ENCODE peak calls at places on chromosome 2, in seven cellular contexts. N is type B pancreatic cell, O is BJ, S is IMR-90, W is bronchial epithelial cell, H is Caco-2, F is fibroblast of lung. D is an unnamed sample.

GRCh38 chr2:168573128-168573903 is 117.2 kb downstream of the CERS6 start:
- DNase-seq in N (no peak), O (no peak), S (peak; percentile 34), W (peak; percentile 54), H (no peak), F (peak; percentile 61), D (no peak)

GRCh38 chr2:152647417-152648010 is 69.7 kb downstream of the PRPF40A start:
- DNase-seq in N (no peak), O (no peak), S (peak; percentile 49), W (peak; percentile 13), H (no peak), F (peak; percentile 68), D (no peak)

GRCh38 chr2:44902767-44903166 is 38.7 kb upstream of the SIX3 start:
- DNase-seq in N (no peak), O (no peak), S (no peak), W (no peak), H (no peak), F (no peak), D (no peak)

GRCh38 chr2:28250006-28250405 is 142.7 kb upstream of the FOSL2 start:
- DNase-seq in N (no peak), O (peak; percentile 44), S (peak; percentile 91), W (peak; percentile 91), H (peak; percentile 83), F (peak; percentile 73), D (peak; percentile 54)

GRCh38 chr2:43086451-43087221 is 139.8 kb downstream of the ZFP36L2 start:
- DNase-seq in N (no peak), O (peak; percentile 99), S (peak; percentile 100), W (peak; percentile 100), H (no peak), F (peak; percentile 100), D (peak; percentile 95)

GRCh38 chr2:28958689-28959088 is 22.4 kb upstream of the TOGARAM2 start:
- DNase-seq in N (no peak), O (peak; percentile 20), S (peak; percentile 74), W (peak; percentile 63), H (peak; percentile 69), F (peak; percentile 78), D (peak; percentile 45)

GRCh38 chr2:11157731-11158130 is 2.5 kb downstream of the SLC66A3 start:
- DNase-seq in N (no peak), O (no peak), S (no peak), W (no peak), H (no peak), F (no peak), D (no peak)

GRCh38 chr2:219552382-219553167 is 8.7 kb downstream of the TMEM198 start:
- DNase-seq in N (peak; percentile 93), O (no peak), S (peak; percentile 65), W (peak; percentile 58), H (peak; percentile 88), F (peak; percentile 73), D (peak; percentile 35)

DNA sequence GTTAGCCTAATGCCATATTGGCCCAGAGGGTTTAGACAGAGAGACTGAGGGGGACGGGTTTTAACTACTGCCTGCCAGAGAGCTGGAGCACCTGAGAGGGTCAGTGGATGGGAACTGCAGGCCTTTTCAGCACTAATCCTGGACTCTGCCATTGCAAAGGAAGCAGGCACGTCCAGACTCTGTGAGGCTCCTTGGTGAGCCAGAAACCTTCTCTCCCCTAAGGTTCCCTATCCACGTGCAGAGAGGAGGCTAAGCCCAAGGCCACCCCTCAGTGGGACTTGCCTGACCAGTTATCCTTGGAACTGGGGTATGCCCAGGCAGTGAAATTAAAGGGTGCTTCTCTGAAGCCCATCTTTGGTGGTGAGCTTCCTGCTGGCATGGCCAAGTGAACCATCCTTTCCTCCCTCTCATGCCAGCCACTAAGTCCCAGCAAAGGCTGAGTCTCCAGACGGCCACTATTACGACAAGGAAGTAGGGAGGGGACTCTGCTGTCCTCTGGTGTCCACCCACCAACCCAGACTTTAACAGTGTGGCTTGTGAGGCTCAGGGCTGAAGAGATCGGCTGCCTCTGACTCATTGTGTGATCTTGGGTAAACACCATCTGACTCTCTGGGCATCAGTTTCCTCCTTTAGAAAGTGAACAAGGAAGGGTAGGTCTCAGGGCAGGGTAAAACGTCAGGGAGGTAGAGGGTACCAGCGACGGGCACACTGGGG is 3.9 kb upstream of the MLPH start:
- DNase-seq in N (peak; percentile 50), O (no peak), S (peak; percentile 77), W (peak; percentile 84), H (no peak), F (peak; percentile 86), D (no peak)
- TF ChIP-seq CTCF in N (peak; percentile 29), O (no peak), S (peak; percentile 33), W (peak; percentile 54), H (no peak), F (peak; percentile 68), D (no peak)

DNA sequence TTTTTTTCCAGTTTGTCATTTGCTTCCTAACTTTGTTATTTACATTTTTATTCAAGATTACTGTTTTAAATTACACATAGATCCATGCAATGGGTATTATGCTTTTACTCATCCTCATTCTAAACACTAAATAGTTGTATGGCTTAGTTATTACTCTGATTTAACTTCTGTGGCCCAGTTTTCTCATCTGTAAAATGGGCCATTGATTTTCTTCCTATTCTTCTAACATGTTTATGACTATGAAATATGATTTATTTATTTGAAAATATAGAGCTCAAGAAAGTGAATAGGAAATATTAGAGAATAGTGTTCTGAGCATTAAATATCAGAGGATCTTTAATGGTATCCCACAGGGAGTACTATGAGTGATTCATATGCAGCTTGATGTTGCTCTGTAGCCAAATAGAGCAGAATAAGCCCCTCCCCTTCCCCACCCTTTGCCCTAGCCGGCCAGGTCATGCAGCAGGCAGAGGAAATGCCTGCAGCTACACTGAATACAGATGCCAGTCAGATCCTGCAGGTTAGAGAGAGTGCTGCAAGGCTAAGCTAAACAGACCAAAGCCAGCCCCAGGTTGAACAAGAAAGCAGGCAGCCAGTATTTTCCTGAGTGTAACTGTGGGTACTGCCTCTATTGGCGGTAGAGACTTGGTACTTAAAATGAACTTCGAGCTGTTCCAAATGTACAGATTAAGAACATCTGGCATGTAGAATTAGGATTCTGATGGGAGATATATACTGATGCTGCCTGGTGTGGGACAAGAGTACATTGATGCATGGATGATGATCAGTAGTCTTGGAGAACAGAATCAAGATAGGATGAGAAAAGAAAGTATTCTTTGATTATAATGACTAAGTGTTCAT is 11.7 kb upstream of the ACYP2 start:
- DNase-seq in N (no peak), O (no peak), S (peak; percentile 54), W (peak; percentile 93), H (peak; percentile 62), F (peak; percentile 62), D (no peak)
- TF ChIP-seq CTCF in N (no peak), O (no peak), S (no peak), W (no peak), H (no peak), F (no peak), D (no peak)

DNA sequence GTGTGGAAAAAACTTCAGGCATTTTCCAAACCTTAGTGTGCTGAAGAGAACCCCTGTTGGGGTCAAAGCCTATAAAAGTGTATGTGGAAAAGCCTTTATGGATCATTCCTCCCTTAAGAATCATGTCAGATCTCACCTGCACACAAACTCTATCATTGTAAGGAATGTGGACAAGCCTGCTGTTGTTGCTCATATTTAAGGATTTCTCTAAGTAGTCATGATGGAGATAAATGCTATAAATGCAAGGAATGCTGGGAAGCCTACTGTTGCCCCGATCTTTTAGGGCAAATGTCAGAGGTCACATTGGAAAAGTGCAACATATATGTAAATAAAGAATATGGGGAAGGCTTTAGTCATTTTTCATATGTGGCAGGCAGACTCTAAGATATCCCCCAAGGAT is 129.5 kb downstream of the ICOS start:
- DNase-seq in N (no peak), O (no peak), S (no peak), W (no peak), H (no peak), F (no peak), D (no peak)
- TF ChIP-seq CTCF in N (no peak), O (no peak), S (no peak), W (no peak), H (no peak), F (no peak), D (no peak)

DNA sequence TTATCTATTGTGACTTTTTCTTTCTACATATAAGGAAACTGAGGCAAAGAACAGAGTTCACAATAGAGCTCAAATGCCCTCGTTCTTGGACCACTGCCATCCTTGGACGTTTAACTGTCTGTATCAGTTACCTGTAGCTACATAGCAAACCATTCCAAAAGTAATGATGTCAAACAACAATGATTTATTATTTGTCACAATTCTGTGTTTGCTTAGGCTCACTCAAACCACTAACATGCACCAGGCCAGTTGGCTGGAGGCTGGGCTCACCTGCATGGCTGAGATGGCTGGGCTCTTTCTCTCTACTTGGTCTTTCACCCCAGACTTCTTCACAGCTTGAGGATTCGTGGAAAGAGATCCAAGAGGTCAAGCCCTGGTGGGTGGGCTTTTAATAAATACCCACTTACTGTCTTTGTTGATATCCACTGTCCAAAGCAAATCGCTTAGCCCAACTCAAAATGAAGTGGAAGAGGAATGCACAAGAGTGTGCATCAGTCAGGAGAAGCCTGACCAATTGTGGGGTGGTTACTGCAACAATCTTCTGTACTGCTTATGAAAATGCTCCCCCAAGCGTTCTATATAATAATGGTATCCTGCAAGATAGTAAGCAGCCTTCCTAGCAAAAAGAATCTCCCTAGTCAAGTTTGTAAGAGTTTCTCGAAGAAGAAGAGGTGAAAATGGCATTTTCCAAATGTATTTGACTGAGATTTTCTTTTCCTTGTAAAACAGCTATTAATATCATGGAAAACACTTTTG is 163.5 kb upstream of the NT5C1B start:
- DNase-seq in N (no peak), O (no peak), S (peak; percentile 24), W (peak; percentile 23), H (no peak), F (peak; percentile 42), D (no peak)
- TF ChIP-seq CTCF in N (no peak), O (no peak), S (peak; percentile 26), W (no peak), H (peak; percentile 3), F (no peak), D (no peak)

DNA sequence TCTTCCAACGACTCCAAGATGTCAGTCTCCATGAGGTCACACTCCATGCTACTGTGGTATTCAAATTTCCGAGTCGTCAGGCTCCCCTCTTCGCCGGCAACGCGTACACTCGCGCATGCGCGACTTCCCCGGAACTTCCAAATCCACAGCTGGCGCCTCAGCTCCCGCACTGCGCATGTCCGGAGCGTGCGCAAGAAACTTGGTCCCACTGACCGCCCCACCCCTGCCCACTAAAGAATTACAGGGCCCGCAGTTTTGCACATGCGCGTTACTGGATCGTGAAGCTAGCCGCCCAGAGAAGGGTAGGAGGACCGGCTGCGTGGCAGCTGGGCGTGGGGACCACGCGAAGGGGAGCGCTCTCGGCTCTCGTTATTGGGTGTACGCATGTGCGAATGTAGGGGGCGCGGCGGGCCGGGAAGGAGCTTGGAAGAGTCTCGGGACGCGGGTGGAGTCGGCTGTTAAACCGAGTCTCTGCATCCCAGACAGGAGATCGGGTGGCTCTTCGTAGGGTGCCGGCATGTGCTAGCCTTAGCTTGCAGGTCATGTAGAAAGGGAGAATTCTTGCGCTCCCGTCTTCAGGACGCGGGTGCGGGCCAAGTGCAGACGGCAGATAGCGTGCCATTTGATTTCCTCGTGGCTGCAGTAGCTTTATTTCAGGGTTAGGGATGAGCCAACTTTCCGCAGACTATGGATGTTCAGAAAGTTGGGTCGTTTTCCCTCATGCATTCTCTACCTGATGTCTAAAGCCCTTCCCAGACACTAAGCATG is at the start of gene FAM98A:
- DNase-seq in N (peak; percentile 99), O (peak; percentile 97), S (peak; percentile 99), W (peak; percentile 96), H (peak; percentile 99), F (peak; percentile 99), D (peak; percentile 99)
- TF ChIP-seq CTCF in N (peak; percentile 18), O (peak; percentile 26), S (no peak), W (peak; percentile 4), H (peak; percentile 27), F (peak; percentile 23), D (peak; percentile 8)

GRCh38 chr2:177392373-177393246 is at the start of gene AGPS:
- DNase-seq in N (peak; percentile 81), O (no peak), S (peak; percentile 52), W (peak; percentile 33), H (peak; percentile 87), F (peak; percentile 53), D (peak; percentile 15)
- TF ChIP-seq CTCF in N (peak; percentile 62), O (no peak), S (no peak), W (peak; percentile 20), H (no peak), F (no peak), D (no peak)

D was measured in AG09319.